ENCODE peak calls at places on chromosomes 2 and 18, in eight cellular contexts. B, U, O, E, K, P, A and J are unnamed samples.

GRCh38 chr2:95023222-95023597 is 2.3 kb upstream of the MAL start:
- DNase-seq in B (peak; percentile 27), O (no peak), U (peak; percentile 58), P (no peak), E (peak; percentile 10), A (peak; percentile 28), K (no peak), J (peak; percentile 41)

GRCh38 chr2:107592225-107592624 is 234.5 kb upstream of the RGPD4 start:
- DNase-seq in O (no peak), E (no peak), K (no peak), P (no peak), U (no peak), B (no peak), A (no peak), J (no peak)

GRCh38 chr18:44393406-44393805 is 287.3 kb upstream of the SETBP1 start:
- DNase-seq in U (no peak), K (no peak), E (no peak), O (no peak), A (no peak), B (no peak), P (no peak), J (peak; percentile 71)

GRCh38 chr18:35162995-35163394 is 77.8 kb upstream of the ZNF397 start:
- DNase-seq in A (no peak), B (no peak), E (no peak), U (no peak), O (no peak), K (no peak), P (no peak), J (no peak)

GRCh38 chr2:238843476-238843875 is 4.4 kb upstream of the TWIST2 start:
- DNase-seq in B (no peak), P (no peak), U (no peak), O (no peak), E (no peak), A (no peak), K (no peak), J (no peak)

GRCh38 chr2:172819943-172820342 is 84.3 kb downstream of the RAPGEF4 start:
- DNase-seq in A (no peak), B (no peak), K (no peak), O (no peak), P (no peak), E (no peak), U (no peak), J (no peak)

GRCh38 chr18:48826271-48826670 is 124.5 kb downstream of the SMAD7 start:
- DNase-seq in P (no peak), U (no peak), O (peak; percentile 2), A (no peak), B (no peak), K (no peak), E (no peak), J (no peak)

GRCh38 chr2:218217366-218218309 is 649 bp downstream of the ARPC2 start:
- DNase-seq in K (no peak), B (peak; percentile 32), O (peak; percentile 65), A (peak; percentile 45), U (peak; percentile 63), E (no peak), P (peak; percentile 36), J (peak; percentile 65)